ENCODE peak calls at places on chromosomes 13 and 19, in five cellular contexts. X is uterus; B is mucosa of descending colon; V is CD8-positive, alpha-beta T cell; T is tibial artery. A is an unnamed sample. For H3K9me3 and H3K4me1, the result is how much of the 10 kb centered on the place peaks cover.

GRCh38 chr19:38684078-38684861 is 36.8 kb downstream of the ACTN4 start:
- DNase-seq in X (peak), B (peak), V (no peak), T (peak), A (no peak)

GRCh38 chr19:10268077-10268476 is 2.8 kb upstream of the ICAM1 start:
- DNase-seq in X (no peak), B (no peak), V (no peak), T (peak), A (no peak)

GRCh38 chr19:7554565-7554964 is 19.0 kb downstream of the PNPLA6 start:
- DNase-seq in X (no peak), B (no peak), V (no peak), T (no peak), A (no peak)

GRCh38 chr19:47802521-47803043 is 1.8 kb downstream of the TPRX1 start:
- DNase-seq in X (no peak), B (no peak), V (no peak), T (no peak), A (no peak)

GRCh38 chr13:43984292-43984691 is 104.6 kb downstream of the LACC1 start:
- DNase-seq in X (no peak), B (no peak), V (no peak), T (no peak), A (no peak)

GRCh38 chr13:45861352-45861751 is 9.8 kb upstream of the SIAH3 start:
- DNase-seq in X (no peak), B (no peak), V (no peak), T (no peak), A (no peak)

GRCh38 chr19:42295831-42296525 is 6.0 kb upstream of the PRR19 start:
- DNase-seq in X (peak), B (peak), V (peak), T (peak), A (peak)

GRCh38 chr13:73060251-73061160 is 1.7 kb downstream of the KLF5 start:
- DNase-seq in X (peak), B (no peak), V (no peak), T (peak), A (no peak)

GRCh38 chr13:113759525-113760137 is 605 bp downstream of the TMEM255B start:
- DNase-seq in X (peak), B (no peak), V (no peak), T (peak), A (no peak)

GRCh38 chr19:46369817-46370216 is 22.9 kb downstream of the PPP5C start:
- DNase-seq in X (no peak), B (no peak), V (no peak), T (no peak), A (peak)

GRCh38 chr13:44237276-44237767 is 136.3 kb upstream of the SERP2 start:
- DNase-seq in X (peak), B (no peak), V (no peak), T (peak), A (peak)

GRCh38 chr13:25046274-25046984 is 49.5 kb upstream of the PABPC3 start:
- DNase-seq in X (no peak), B (no peak), V (no peak), T (no peak), A (no peak)

GRCh38 chr19:55160128-55160985 is 2.8 kb upstream of the TNNI3 start:
- DNase-seq in X (peak), B (peak), V (peak), T (peak), A (peak)

GRCh38 chr13:112720814-112721197 is 31.0 kb downstream of the ATP11A start:
- DNase-seq in X (peak), B (no peak), V (no peak), T (peak), A (no peak)

GRCh38 chr13:20882206-20882605 is 20.3 kb downstream of the XPO4 start:
- DNase-seq in X (no peak), B (no peak), V (no peak), T (no peak), A (no peak)

GRCh38 chr13:99197257-99197651 is 3.4 kb upstream of the UBAC2 start:
- DNase-seq in X (no peak), B (peak), V (no peak), T (no peak), A (no peak)

GRCh38 chr19:55700813-55701212 is 25.8 kb downstream of the EPN1 start:
- DNase-seq in X (no peak), B (no peak), V (no peak), T (no peak), A (no peak)

GRCh38 chr13:41018583-41018909 is 570 bp downstream of the ELF1 start:
- DNase-seq in X (no peak), B (no peak), V (no peak), T (no peak), A (no peak)

GRCh38 chr19:48319647-48320537 is 5.5 kb upstream of the EMP3 start:
- DNase-seq in X (peak), B (peak), V (peak), T (peak), A (peak)

GRCh38 chr13:50309872-50310594 is 294.8 kb downstream of the KCNRG start:
- DNase-seq in X (no peak), B (no peak), V (no peak), T (no peak), A (no peak)

DNA sequence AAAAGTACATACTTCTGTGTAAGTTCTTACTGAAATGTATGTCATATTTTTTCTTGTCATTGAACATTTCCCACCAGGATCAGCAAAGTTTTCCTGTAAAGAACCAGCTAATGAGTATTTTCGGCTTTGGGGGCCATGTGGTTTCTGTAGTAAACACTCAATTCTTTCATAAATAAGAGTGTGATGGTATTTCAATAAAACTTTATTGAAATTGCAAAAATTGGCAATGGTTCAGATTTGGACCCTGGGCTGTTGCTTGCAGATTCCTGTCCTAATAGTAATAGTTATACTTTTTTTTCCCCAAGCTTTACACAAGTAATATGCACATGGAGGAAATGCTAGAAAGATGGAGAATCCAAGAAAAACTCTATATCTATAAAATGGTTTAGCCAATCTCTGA is 83.7 kb downstream of the ZNF536 start:
- DNase-seq in X (no peak), B (no peak), V (no peak), T (no peak), A (no peak)
- H3K9me3 ChIP-seq in X (under half), B (under half), V (under half), T (under half), A (under half)

DNA sequence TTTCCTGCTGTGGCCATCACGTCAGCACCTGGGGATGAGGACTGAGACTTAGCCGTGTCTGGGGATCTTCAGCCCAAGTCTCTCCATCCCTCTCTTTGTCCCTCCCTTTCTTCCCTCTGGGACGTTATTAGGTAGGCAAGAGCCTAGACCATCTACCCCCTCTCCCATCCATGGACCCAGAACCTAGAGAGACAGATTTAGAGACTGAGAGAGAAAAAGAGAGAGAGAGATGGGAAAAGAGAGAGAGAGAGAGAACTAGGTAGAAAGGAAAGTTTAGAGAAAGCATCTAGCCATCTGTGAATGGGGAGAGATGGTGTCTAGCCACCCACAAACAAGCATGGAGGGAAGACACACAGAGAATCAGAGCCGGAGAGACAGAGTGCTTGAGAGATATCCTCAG is 473 bp downstream of the KLK4 start:
- DNase-seq in X (no peak), B (no peak), V (no peak), T (no peak), A (no peak)
- H3K4me1 ChIP-seq in X (under half), B (under half), V (under half), T (under half), A (under half)

DNA sequence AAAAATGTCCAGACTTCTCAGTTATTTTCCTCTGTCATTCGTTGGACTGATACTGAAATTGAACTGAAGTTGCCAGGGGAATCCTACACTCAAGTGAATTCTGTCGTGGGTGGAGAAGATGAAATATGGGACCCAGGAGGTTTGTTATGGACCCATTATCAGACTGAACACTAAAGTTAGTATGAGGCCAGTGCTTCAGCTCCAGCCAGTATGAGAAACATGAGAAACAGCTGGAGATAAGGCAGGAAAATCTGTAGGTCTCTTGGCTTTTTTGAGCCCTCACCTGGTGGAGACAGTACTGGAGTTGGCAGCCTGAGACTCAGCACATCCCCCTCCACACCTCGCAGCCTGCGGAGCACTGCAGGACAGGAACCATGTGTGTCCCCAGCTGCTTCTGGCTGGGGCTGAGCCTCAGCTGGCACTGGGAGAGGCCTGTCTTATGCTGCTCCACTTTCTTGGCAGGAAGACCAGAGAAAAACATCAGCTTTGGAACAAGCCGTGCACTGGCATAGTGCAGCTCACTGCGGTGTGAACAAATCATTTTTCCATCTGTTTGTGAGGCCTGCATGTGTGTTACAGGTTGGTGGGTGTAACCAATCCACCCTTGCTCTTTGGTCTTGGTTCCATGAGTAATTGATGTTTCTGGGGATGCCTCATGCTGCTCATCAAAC is 641.0 kb downstream of the FGF9 start:
- DNase-seq in X (no peak), B (no peak), V (no peak), T (peak), A (no peak)
- H3K9me3 ChIP-seq in X (under half), B (under half), V (under half), T (under half), A (under half)

DNA sequence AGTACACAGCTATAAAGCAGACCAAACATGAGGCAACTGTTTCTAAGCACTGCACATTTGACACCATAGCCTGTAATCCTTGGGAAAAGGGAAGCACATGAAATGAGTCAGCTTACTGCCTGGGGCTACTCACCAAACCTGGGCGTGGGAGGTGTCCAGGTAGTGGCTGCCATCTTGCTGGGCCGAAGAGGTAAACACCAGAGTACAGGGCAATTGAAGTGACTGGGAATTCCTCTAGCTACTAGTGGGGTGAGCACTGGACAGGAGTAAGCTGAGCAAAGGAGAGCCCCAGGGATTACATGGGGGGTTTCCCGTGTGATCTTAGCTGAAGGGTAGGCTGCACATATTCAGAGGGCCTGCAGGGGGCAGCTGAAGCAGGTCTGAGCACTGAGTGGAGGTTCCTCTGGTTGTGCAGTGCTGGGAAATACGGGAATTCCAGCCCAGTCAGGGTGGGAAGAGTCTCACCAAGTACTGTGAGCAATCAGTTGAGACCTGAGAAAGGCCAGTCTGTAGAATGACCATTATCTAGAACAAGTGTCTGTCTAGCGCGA is 140.5 kb downstream of the SLC7A1 start:
- DNase-seq in X (no peak), B (no peak), V (no peak), T (no peak), A (no peak)
- H3K4me1 ChIP-seq in X (under half), B (under half), V (under half), T (under half), A (under half)

A was measured in breast epithelium.